ENCODE peak calls at places on chromosomes 4 and X, in four cellular contexts. P is amygdala; B is testis; H is activated CD8-positive, alpha-beta memory T cell treated with anti-CD3 and anti-CD28 coated beads for 48 hours. M is an unnamed sample.

GRCh38 chrX:123422875-123423274 is 238.8 kb downstream of the GRIA3 start:
- DNase-seq in P (no peak), B (peak; percentile 16), H (no peak), M (peak; percentile 42)

GRCh38 chr4:8247047-8247930 is 22.3 kb upstream of the HTRA3 start:
- DNase-seq in P (no peak), B (peak; percentile 73), H (no peak), M (no peak)

GRCh38 chr4:55255171-55255570 is 90.9 kb upstream of the SRD5A3 start:
- DNase-seq in P (no peak), B (no peak), H (no peak), M (no peak)

GRCh38 chr4:45650545-45650944 is 473.3 kb downstream of the GABRG1 start:
- DNase-seq in P (no peak), B (no peak), H (no peak), M (no peak)

GRCh38 chr4:102781570-102781969 is 20.8 kb upstream of the MANBA start:
- DNase-seq in P (no peak), B (no peak), H (no peak), M (no peak)

GRCh38 chrX:109384569-109385174 is 97.2 kb downstream of the GUCY2F start:
- DNase-seq in P (no peak), B (no peak), H (no peak), M (no peak)

GRCh38 chrX:22349116-22349515 is 76.4 kb downstream of the CBLL2 start:
- DNase-seq in P (no peak), B (no peak), H (no peak), M (no peak)

GRCh38 chrX:38473715-38474114 is 87.6 kb upstream of the TSPAN7 start:
- DNase-seq in P (no peak), B (no peak), H (no peak), M (no peak)